ENCODE peak calls at places on chromosome 19, in ten cellular contexts. Y, K, U, H, V, L, P, X, G and B are unnamed samples.
A peak's percentile ranks its signal among the peaks of the same experiment; 100 is the strongest.

GRCh38 chr19:55465460-55466245 is 1.1 kb upstream of the C19orf85 start:
- DNase-seq in Y (peak; percentile 16), K (no peak), U (no peak), H (no peak), V (no peak), L (no peak), P (no peak), X (no peak), G (no peak), B (no peak)

GRCh38 chr19:49570138-49570856 is 10.1 kb downstream of the NOSIP start:
- DNase-seq in Y (no peak), K (no peak), U (peak; percentile 97), H (peak; percentile 91), V (peak; percentile 73), L (peak; percentile 72), P (peak; percentile 51), X (no peak), G (peak; percentile 87), B (no peak)

GRCh38 chr19:54141356-54141755 is 3.8 kb downstream of the CNOT3 start:
- DNase-seq in Y (no peak), K (no peak), U (no peak), H (no peak), V (no peak), L (no peak), P (no peak), X (no peak), G (no peak), B (no peak)

GRCh38 chr19:15875075-15875474 is 22.8 kb downstream of the CYP4F2 start:
- DNase-seq in Y (no peak), K (no peak), U (no peak), H (no peak), V (peak; percentile 4), L (no peak), P (no peak), X (no peak), G (no peak), B (no peak)

GRCh38 chr19:35301961-35302360 is 10.0 kb downstream of the MAG start:
- DNase-seq in Y (no peak), K (no peak), U (no peak), H (no peak), V (no peak), L (no peak), P (no peak), X (no peak), G (no peak), B (no peak)

GRCh38 chr19:16595097-16595496 is 22.9 kb upstream of the SLC35E1 start:
- DNase-seq in Y (no peak), K (no peak), U (no peak), H (no peak), V (no peak), L (no peak), P (no peak), X (no peak), G (no peak), B (no peak)

GRCh38 chr19:48656840-48657474 is 11.0 kb upstream of the CA11 start:
- DNase-seq in Y (no peak), K (no peak), U (no peak), H (peak; percentile 76), V (no peak), L (peak; percentile 42), P (no peak), X (no peak), G (peak; percentile 36), B (no peak)

GRCh38 chr19:18153555-18154134 is 682 bp downstream of the PIK3R2 start:
- DNase-seq in Y (peak; percentile 89), K (peak; percentile 59), U (peak; percentile 75), H (no peak), V (no peak), L (no peak), P (no peak), X (no peak), G (no peak), B (no peak)

GRCh38 chr19:29503140-29503758 is 22.5 kb upstream of the VSTM2B start:
- DNase-seq in Y (no peak), K (peak; percentile 6), U (no peak), H (no peak), V (no peak), L (no peak), P (no peak), X (no peak), G (no peak), B (no peak)
- H3K4me1 ChIP-seq in Y (no peaks in the 10 kb centered on the region), K (no peaks in the 10 kb centered on the region), U (no peaks in the 10 kb centered on the region), H (no peaks in the 10 kb centered on the region), V (no peaks in the 10 kb centered on the region), L (no peaks in the 10 kb centered on the region), P (no peaks in the 10 kb centered on the region), X (no peaks in the 10 kb centered on the region), G (no peaks in the 10 kb centered on the region), B (peaks cover 2% of the 10 kb centered on the region)

GRCh38 chr19:1421218-1421957 is 14.0 kb downstream of the DAZAP1 start:
- DNase-seq in Y (peak; percentile 69), K (no peak), U (no peak), H (no peak), V (no peak), L (no peak), P (no peak), X (peak; percentile 58), G (no peak), B (no peak)

GRCh38 chr19:1422943-1423342 is 15.3 kb upstream of the RPS15 start:
- DNase-seq in Y (peak; percentile 76), K (no peak), U (no peak), H (no peak), V (no peak), L (no peak), P (no peak), X (no peak), G (no peak), B (no peak)

GRCh38 chr19:1422360-1422759 is 15.0 kb downstream of the DAZAP1 start:
- DNase-seq in Y (no peak), K (no peak), U (no peak), H (no peak), V (no peak), L (no peak), P (no peak), X (no peak), G (no peak), B (no peak)

GRCh38 chr19:1420590-1420989 is 13.2 kb downstream of the DAZAP1 start:
- DNase-seq in Y (no peak), K (no peak), U (no peak), H (no peak), V (no peak), L (no peak), P (no peak), X (no peak), G (no peak), B (no peak)

DNA sequence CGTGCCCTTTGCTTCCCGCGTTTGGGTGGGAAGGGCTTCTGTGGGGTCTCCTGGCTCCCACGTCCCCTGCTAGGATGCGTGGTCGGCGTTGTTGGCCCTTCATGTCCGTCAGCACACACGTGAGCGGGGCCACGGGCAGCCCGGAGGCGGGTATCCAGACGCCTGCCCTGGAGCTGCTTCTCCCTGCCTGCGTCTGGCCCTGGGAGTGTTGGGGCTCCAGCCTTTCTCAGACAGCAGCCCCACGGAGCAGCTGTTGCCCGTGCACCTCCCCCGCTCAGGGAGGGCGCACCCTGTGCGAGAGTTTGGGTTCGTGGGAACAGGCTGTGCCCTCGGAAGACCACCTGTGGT is 14.5 kb downstream of the DAZAP1 start:
- DNase-seq in Y (no peak), K (no peak), U (no peak), H (no peak), V (no peak), L (no peak), P (no peak), X (peak; percentile 52), G (no peak), B (no peak)
- H3K27ac ChIP-seq in Y (no peak overlapping the region), K (no peak overlapping the region), U (no peak overlapping the region), H (peak overlapping the region; percentile 28), V (no peak overlapping the region), L (no peak overlapping the region), P (no peak overlapping the region), X (no peak overlapping the region), G (no peak overlapping the region), B (no peak overlapping the region)

DNA sequence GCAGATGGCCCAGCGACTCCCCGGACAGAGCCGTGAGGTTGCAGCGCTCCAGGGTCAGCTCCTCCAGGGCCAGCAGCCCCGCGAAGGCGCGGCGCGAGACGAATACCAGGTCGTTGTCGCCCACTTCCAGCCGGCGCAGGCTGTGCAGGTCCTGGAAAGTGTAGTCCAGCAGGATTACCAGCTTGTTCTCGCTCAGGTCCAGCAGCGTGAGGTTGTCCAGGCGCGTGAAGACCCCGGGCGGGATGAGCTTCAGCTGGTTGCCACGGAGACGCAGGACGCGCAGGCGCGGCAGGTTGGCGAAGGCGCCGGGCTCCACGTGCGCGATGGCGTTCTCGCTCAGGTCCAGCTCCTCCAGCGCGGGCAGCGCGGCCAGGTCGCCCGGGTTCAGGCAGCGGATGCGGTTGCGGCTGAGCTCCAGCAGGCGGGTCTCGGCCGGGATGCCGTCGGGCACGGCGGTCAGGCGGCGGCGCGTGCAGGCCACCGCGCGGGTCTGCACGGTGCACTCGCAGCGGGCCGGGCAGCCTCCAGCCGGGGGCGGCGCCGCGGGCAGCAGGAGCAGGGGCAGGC is 9.3 kb upstream of the PEAK3 start:
- DNase-seq in Y (peak; percentile 88), K (no peak), U (no peak), H (no peak), V (no peak), L (no peak), P (no peak), X (no peak), G (no peak), B (no peak)
- H3K27me3 ChIP-seq in Y (peaks cover 14% of the 10 kb centered on the region), K (peaks cover 62% of the 10 kb centered on the region), U (no peaks in the 10 kb centered on the region), H (peaks cover 90% of the 10 kb centered on the region), V (peaks cover 16% of the 10 kb centered on the region), L (peaks cover 58% of the 10 kb centered on the region), P (peaks cover 44% of the 10 kb centered on the region), X (peaks cover 37% of the 10 kb centered on the region), G (peaks cover 17% of the 10 kb centered on the region), B (peaks cover 40% of the 10 kb centered on the region)

GRCh38 chr19:41877490-41877876 is 404 bp downstream of the CD79A start:
- DNase-seq in Y (no peak), K (peak; percentile 59), U (peak; percentile 93), H (no peak), V (no peak), L (no peak), P (no peak), X (no peak), G (no peak), B (no peak)

GRCh38 chr19:41879080-41879479 is 2.0 kb downstream of the CD79A start:
- DNase-seq in Y (peak; percentile 54), K (no peak), U (no peak), H (no peak), V (no peak), L (no peak), P (no peak), X (no peak), G (no peak), B (no peak)

GRCh38 chr19:41879670-41880328 is 2.7 kb downstream of the CD79A start:
- DNase-seq in Y (no peak), K (no peak), U (no peak), H (no peak), V (no peak), L (no peak), P (no peak), X (no peak), G (no peak), B (no peak)

GRCh38 chr19:41877916-41878905 is 1.1 kb downstream of the CD79A start:
- DNase-seq in Y (no peak), K (no peak), U (peak; percentile 69), H (no peak), V (no peak), L (no peak), P (no peak), X (no peak), G (no peak), B (no peak)

DNA sequence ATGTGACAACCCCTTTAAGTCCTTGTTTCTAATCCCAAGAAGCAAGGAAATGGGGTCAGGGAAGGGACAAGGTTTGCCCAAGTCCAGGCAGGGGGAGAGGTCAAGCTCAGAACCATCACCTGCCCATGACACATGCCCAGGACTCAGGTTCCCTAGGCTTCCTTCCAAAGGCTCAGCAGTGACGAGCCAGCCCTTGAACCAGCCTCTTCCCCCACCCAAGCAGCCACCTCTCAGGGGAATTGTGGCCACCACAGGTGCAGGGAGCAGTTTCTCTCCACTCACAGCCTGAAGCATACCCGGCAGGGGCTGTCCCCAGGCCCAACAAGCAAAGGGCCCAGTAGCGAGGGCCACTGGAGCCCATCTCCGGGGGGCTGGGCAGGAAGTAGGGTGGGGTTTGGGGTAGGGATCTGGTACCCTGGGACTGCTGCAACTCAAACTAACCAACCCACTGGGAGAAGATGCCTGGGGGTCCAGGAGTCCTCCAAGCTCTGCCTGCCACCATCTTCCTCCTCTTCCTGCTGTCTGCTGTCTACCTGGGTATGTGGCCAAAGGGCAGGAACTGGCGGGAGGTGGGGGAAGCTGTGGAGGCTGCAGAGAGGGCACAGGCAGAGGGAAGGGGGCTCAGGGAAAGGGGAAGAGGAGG is at the start of gene CD79A:
- DNase-seq in Y (no peak), K (peak; percentile 2), U (peak; percentile 98), H (no peak), V (no peak), L (no peak), P (no peak), X (no peak), G (no peak), B (no peak)
- H3K4me1 ChIP-seq in Y (peaks cover 27% of the 10 kb centered on the region), K (peaks cover 30% of the 10 kb centered on the region), U (peaks cover 63% of the 10 kb centered on the region), H (no peaks in the 10 kb centered on the region), V (no peaks in the 10 kb centered on the region), L (no peaks in the 10 kb centered on the region), P (no peaks in the 10 kb centered on the region), X (peaks cover 5% of the 10 kb centered on the region), G (no peaks in the 10 kb centered on the region), B (no peaks in the 10 kb centered on the region)